ENCODE peak calls at places on chromosomes 2 and 18, in five cellular contexts. H, Z, P, N and G are unnamed samples.

GRCh38 chr2:127185720-127186119 is 34.4 kb downstream of the CYP27C1 start:
- DNase-seq in H (no peak), Z (no peak), P (no peak), N (no peak), G (no peak)

GRCh38 chr18:45254683-45255082 is 360.6 kb upstream of the SLC14A2 start:
- DNase-seq in H (no peak), Z (peak), P (no peak), N (no peak), G (no peak)

GRCh38 chr18:34990571-34990970 is 50.6 kb upstream of the MAPRE2 start:
- DNase-seq in H (no peak), Z (no peak), P (no peak), N (no peak), G (no peak)

GRCh38 chr2:156573710-156574109 is 137.5 kb downstream of the GPD2 start:
- DNase-seq in H (no peak), Z (no peak), P (no peak), N (no peak), G (no peak)

GRCh38 chr2:191180712-191181111 is 29.9 kb upstream of the STAT4 start:
- DNase-seq in H (no peak), Z (no peak), P (no peak), N (no peak), G (no peak)

GRCh38 chr2:212359425-212360067 is 179.1 kb downstream of the ERBB4 start:
- DNase-seq in H (no peak), Z (no peak), P (peak), N (no peak), G (no peak)

GRCh38 chr2:67485431-67485830 is 88.3 kb downstream of the ETAA1 start:
- DNase-seq in H (no peak), Z (no peak), P (peak), N (no peak), G (no peak)

GRCh38 chr2:30208453-30208852 is 22.9 kb upstream of the LBH start:
- DNase-seq in H (no peak), Z (peak), P (peak), N (peak), G (peak)

GRCh38 chr2:219681301-219682290 is 54.2 kb downstream of the SLC4A3 start:
- DNase-seq in H (no peak), Z (no peak), P (no peak), N (no peak), G (no peak)

GRCh38 chr2:189092936-189093335 is 86.6 kb downstream of the COL5A2 start:
- DNase-seq in H (no peak), Z (no peak), P (no peak), N (no peak), G (no peak)

GRCh38 chr2:65456074-65456473 is 23.7 kb upstream of the SPRED2 start:
- DNase-seq in H (no peak), Z (no peak), P (no peak), N (no peak), G (no peak)

GRCh38 chr2:203328735-203329549 is 748 bp downstream of the ABI2 start:
- DNase-seq in H (peak), Z (no peak), P (peak), N (peak), G (no peak)

GRCh38 chr2:235826791-235827190 is 332.9 kb downstream of the AGAP1 start:
- DNase-seq in H (no peak), Z (no peak), P (no peak), N (no peak), G (no peak)

DNA sequence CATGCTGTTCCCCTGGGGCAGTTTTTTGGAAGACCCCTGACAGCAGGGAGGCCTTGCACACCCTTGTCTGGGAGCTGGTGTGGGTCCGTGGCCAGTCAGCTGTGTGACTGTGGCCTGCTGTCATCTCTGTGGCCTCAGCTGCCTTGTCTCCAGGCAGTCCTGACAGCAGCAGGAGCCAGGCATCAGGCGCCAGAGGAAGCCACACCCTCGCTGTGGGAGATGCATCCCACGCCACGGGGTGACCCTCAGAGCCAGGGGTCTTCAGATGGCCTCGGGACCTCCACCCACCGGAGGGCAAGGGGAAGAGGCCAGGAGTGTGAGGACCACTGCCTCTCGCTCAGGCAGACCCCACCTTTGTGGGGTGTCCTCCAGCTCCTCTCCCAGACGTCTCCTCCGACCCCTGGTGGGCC is 5.0 kb downstream of the BOK start:
- DNase-seq in H (no peak), Z (peak), P (no peak), N (no peak), G (no peak)
- H3K4me3 ChIP-seq in H (no peak), Z (no peak), P (no peak), N (no peak), G (no peak)

GRCh38 chr2:69554981-69555380 is 88.6 kb downstream of the AAK1 start:
- DNase-seq in H (no peak), Z (no peak), P (no peak), N (no peak), G (no peak)
- H3K27ac ChIP-seq in H (no peak), Z (no peak), P (no peak), N (no peak), G (no peak)

DNA sequence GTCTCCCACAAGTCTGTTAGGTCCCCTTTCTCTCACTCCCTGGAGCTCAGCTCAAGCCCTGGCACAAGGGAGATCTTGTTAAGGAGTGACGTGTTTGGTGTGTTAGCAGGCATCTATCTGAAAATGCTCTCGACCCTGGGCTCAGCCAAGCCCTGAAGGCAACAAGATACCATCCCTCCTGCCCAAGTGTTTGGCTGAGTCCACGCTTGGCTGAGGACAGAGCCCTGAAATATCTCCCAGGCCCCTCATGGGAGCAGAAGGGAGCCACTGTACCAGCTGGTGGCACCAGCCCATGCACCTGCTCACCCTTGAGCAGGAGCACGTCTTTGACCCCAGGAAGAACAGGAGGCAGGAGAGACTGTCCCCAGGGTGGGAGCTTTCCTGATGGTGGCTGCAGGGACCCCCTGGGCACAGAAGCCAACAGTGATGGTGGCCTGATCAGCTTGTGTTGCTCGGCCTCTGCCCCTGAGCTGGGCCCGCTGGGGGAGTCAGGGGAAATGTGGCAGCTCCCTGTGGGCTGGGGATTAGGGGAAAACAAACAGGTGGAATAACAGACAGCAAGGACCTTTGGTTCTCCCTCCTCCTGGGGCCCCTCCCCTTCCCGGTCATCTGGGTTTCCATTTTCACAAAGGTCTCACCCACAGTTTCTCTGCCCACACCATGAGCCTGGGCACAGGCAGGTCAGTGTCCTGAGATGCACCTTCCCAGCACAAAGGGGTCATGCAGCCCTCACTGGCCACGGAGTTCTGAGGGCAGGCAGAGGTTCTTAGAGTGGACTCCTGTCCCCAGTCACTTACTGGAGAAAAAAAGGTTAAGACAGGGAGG is 91.6 kb downstream of the RHOB start:
- DNase-seq in H (no peak), Z (no peak), P (no peak), N (no peak), G (no peak)
- H3K4me3 ChIP-seq in H (no peak), Z (peak), P (no peak), N (no peak), G (no peak)

GRCh38 chr2:69916151-69916550 is 1.2 kb downstream of the MXD1 start:
- DNase-seq in H (no peak), Z (no peak), P (no peak), N (no peak), G (no peak)
- H3K27ac ChIP-seq in H (peak), Z (no peak), P (no peak), N (no peak), G (no peak)

GRCh38 chr2:109271920-109272319 is 142.9 kb downstream of the SH3RF3 start:
- DNase-seq in H (no peak), Z (no peak), P (no peak), N (no peak), G (no peak)
- H3K4me3 ChIP-seq in H (no peak), Z (no peak), P (no peak), N (no peak), G (no peak)

GRCh38 chr2:95346738-95347671 is 49.9 kb downstream of the KCNIP3 start:
- DNase-seq in H (no peak), Z (peak), P (peak), N (no peak), G (no peak)
- H3K27ac ChIP-seq in H (no peak), Z (no peak), P (no peak), N (peak), G (no peak)

DNA sequence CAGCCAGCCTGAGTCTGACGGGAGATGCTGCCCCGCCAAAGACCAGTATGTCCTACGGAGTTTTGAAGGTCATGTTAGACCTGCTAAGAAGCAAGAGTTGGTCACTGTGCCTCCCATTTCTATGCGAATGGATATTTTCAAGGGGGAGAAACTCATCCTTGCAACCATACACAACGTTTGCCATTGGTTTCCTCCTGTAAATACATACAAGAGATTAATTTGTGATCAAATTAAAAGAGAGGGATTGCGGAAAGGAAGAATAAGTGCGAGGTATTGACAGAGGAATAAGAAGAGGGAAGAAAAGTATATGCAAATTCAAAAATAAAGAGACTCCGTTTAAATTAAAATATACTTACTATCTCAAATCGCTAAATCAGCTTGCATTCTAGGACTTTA is 809 bp upstream of the CACNB4 start:
- DNase-seq in H (no peak), Z (no peak), P (no peak), N (no peak), G (no peak)
- H3K4me3 ChIP-seq in H (peak), Z (peak), P (no peak), N (peak), G (peak)